ENCODE peak calls at places on chromosomes 1 and 21, in four cellular contexts. N is H9, T is H1, F is IMR-90. P is an unnamed sample.
A peak's percentile ranks its signal among the peaks of the same experiment; 100 is the strongest.

GRCh38 chr1:14323665-14324630 is 274.5 kb upstream of the KAZN start:
- DNase-seq in T (no peak), F (no peak), N (no peak), P (no peak)

GRCh38 chr1:175145899-175146298 is 46.7 kb downstream of the KIAA0040 start:
- DNase-seq in T (no peak), F (no peak), N (no peak), P (no peak)

GRCh38 chr1:182391028-182391361 is 595 bp downstream of the GLUL start:
- DNase-seq in T (no peak), F (no peak), N (no peak), P (no peak)

GRCh38 chr1:229023651-229024295 is 247.1 kb upstream of the RAB4A start:
- DNase-seq in N (no peak), T (no peak), F (no peak), P (no peak)

GRCh38 chr1:53508991-53509663 is 49.9 kb downstream of the DMRTB1 start:
- DNase-seq in F (peak; percentile 56), T (no peak), N (no peak), P (no peak)

GRCh38 chr1:27004471-27005165 is 8.0 kb downstream of the TENT5B start:
- DNase-seq in F (peak; percentile 67), N (peak; percentile 72), T (no peak), P (peak; percentile 27)

GRCh38 chr1:158203693-158204457 is 23.2 kb downstream of the CD1D start:
- DNase-seq in T (no peak), F (peak; percentile 76), N (no peak), P (peak; percentile 69)

GRCh38 chr1:150551784-150552691 is 2.8 kb downstream of the ADAMTSL4 start:
- DNase-seq in T (no peak), F (peak; percentile 92), N (peak; percentile 46), P (peak; percentile 77)

GRCh38 chr1:43706598-43707190 is 642 bp upstream of the ST3GAL3 start:
- DNase-seq in F (no peak), N (peak; percentile 72), T (peak; percentile 17), P (peak; percentile 81)

GRCh38 chr1:22132517-22133235 is 10.2 kb downstream of the WNT4 start:
- DNase-seq in N (no peak), T (no peak), F (peak; percentile 71), P (no peak)

GRCh38 chr21:10430007-10430406 is 91.4 kb upstream of the TPTE start:
- DNase-seq in F (no peak), N (no peak), T (no peak), P (no peak)

GRCh38 chr1:116374340-116375164 is 1.5 kb downstream of the ATP1A1 start:
- DNase-seq in F (no peak), N (peak; percentile 33), T (no peak), P (peak; percentile 31)

GRCh38 chr1:151157067-151157531 is 650 bp downstream of the TNFAIP8L2 start:
- DNase-seq in F (no peak), N (no peak), T (no peak), P (no peak)

GRCh38 chr1:231395051-231395995 is 26.8 kb downstream of the EGLN1 start:
- DNase-seq in F (peak; percentile 98), T (no peak), N (no peak), P (peak; percentile 90)

GRCh38 chr1:95023399-95024050 is 49.2 kb downstream of the ALG14 start:
- DNase-seq in N (no peak), T (no peak), F (peak; percentile 96), P (no peak)

GRCh38 chr1:184533915-184534314 is 147.1 kb downstream of the C1orf21 start:
- DNase-seq in F (no peak), N (no peak), T (no peak), P (no peak)

GRCh38 chr1:77265180-77265579 is 16.6 kb upstream of the AK5 start:
- DNase-seq in F (no peak), N (no peak), T (no peak), P (peak; percentile 15)

GRCh38 chr1:110106013-110106941 is 6.0 kb upstream of the UBL4B start:
- DNase-seq in T (peak; percentile 51), F (peak; percentile 69), N (peak; percentile 93), P (peak; percentile 87)

GRCh38 chr1:113657556-113658063 is 101.7 kb downstream of the PHTF1 start:
- DNase-seq in T (no peak), N (no peak), F (no peak), P (no peak)

GRCh38 chr1:187838335-187839293 is 1009.9 kb downstream of the PLA2G4A start:
- DNase-seq in F (no peak), N (no peak), T (no peak), P (peak; percentile 76)

GRCh38 chr1:23393706-23394105 is 24.1 kb upstream of the ZNF436 start:
- DNase-seq in T (no peak), F (peak; percentile 76), N (no peak), P (no peak)

GRCh38 chr1:243924188-243924587 is 74.1 kb upstream of the AKT3 start:
- DNase-seq in T (no peak), F (peak; percentile 67), N (no peak), P (peak; percentile 92)

GRCh38 chr1:179017383-179018326 is 8.0 kb upstream of the FAM20B start:
- DNase-seq in T (no peak), N (no peak), F (no peak), P (no peak)

GRCh38 chr1:20887269-20887668 is 100.2 kb upstream of the HP1BP3 start:
- DNase-seq in N (no peak), F (no peak), T (no peak), P (no peak)

GRCh38 chr1:51569284-51570062 is 47.4 kb upstream of the OSBPL9 start:
- DNase-seq in T (peak; percentile 44), F (peak; percentile 82), N (peak; percentile 29), P (peak; percentile 97)

GRCh38 chr1:107076846-107077245 is 20.4 kb downstream of the PRMT6 start:
- DNase-seq in F (peak; percentile 79), T (peak; percentile 10), N (no peak), P (peak; percentile 72)

GRCh38 chr1:110216116-110216515 is 6.0 kb downstream of the KCNC4 start:
- DNase-seq in T (no peak), N (no peak), F (no peak), P (no peak)

GRCh38 chr1:8418301-8418700 is 100.4 kb downstream of the SLC45A1 start:
- DNase-seq in F (no peak), N (no peak), T (no peak), P (no peak)

DNA sequence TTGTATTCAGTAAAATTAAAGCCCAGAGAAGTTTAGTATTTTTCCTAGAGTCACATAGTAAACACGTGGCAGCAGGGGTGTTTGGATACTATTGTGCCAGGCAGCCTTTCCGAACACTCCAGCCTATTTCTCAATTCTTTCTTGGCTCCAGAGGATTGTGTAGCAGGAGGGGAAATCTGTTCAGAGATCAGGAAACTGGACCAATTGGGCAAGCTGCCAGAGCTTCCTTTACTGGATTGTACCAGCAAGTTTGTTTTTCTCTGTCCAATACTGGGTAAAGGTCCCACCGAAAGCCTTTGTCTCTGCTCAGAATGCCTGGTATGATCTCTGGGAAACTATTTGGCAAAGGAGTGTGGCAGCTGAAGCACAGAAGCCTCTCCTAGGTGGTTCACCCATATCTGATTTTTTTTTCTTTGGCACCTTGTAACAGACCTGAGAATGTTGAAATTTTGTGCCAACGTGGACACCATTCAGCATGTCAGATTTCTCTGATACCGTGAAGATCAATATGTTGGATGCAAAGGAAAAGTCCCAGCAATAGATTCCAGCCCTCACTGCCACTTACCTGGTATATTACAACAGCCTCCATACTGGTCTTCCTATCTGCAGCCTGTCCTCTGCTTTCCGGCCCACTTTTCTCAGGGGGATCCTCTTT is 126.2 kb downstream of the FGGY start:
- DNase-seq in T (no peak), F (no peak), N (no peak), P (no peak)
- H4K8ac ChIP-seq in T (no peak overlapping the region), F (no peak overlapping the region), N (no peak overlapping the region), P (no peak overlapping the region)

GRCh38 chr1:226974544-226975258 is 34.6 kb downstream of the COQ8A start:
- DNase-seq in N (peak; percentile 17), T (no peak), F (no peak), P (no peak)

GRCh38 chr1:226976671-226977287 is 36.7 kb downstream of the COQ8A start:
- DNase-seq in N (no peak), T (no peak), F (no peak), P (no peak)

GRCh38 chr1:226977288-226977972 is 37.3 kb downstream of the COQ8A start:
- DNase-seq in T (no peak), N (no peak), F (no peak), P (no peak)

GRCh38 chr1:226975259-226975908 is 35.3 kb downstream of the COQ8A start:
- DNase-seq in N (peak; percentile 14), F (no peak), T (no peak), P (no peak)

GRCh38 chr1:226975909-226976670 is 36.0 kb downstream of the COQ8A start:
- DNase-seq in N (no peak), F (no peak), T (no peak), P (no peak)
- H4K5ac ChIP-seq in N (no peak overlapping the region), F (no peak overlapping the region), T (no peak overlapping the region), P (no peak overlapping the region)

GRCh38 chr1:221993444-221993948 is 251.6 kb upstream of the DUSP10 start:
- DNase-seq in F (no peak), N (no peak), T (no peak), P (peak; percentile 46)

GRCh38 chr1:221991221-221991620 is 249.3 kb upstream of the DUSP10 start:
- DNase-seq in T (no peak), F (peak; percentile 67), N (no peak), P (no peak)

GRCh38 chr1:221994939-221995338 is 253.1 kb upstream of the DUSP10 start:
- DNase-seq in T (no peak), N (no peak), F (peak; percentile 97), P (no peak)

GRCh38 chr1:221992427-221992826 is 250.5 kb upstream of the DUSP10 start:
- DNase-seq in F (no peak), N (no peak), T (no peak), P (no peak)

GRCh38 chr1:221994274-221994698 is 252.4 kb upstream of the DUSP10 start:
- DNase-seq in N (no peak), F (peak; percentile 85), T (no peak), P (no peak)
- H3K18ac ChIP-seq in N (no peak overlapping the region), F (peak overlapping the region; percentile 99), T (no peak overlapping the region), P (no peak overlapping the region)

DNA sequence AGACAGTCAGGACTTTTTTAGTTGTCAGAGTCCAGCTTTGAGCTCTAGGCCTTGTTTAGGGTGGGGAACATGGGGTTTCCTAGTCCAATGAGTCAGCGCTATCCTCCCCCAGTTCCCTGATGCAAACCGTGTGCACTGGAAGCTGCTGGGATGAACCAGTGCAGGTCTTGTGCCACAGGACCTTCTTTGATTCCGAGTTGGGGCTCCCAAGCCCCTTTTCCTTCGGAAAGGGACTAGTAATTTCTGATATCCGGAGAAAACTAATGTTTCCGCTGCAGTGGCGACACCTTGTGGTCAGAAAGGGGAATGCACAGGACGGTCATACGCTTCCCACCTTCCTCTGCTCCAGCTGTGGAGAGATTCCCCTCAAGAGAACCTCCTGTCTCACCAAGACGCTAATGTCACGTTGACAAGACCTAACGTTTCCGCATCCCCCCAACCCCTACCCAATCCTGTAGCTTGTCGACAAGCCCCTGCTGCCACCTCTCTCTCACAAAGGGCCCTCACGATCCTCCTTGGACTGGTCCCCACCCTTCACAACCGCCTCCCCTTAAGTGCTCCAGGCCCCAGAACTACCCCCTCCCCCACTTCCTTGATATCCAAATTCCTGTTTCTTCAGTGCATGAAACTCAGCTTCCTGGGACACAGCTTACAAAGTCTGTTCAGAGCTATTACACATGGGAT is 31.0 kb downstream of the GPA33 start:
- DNase-seq in T (peak; percentile 77), F (peak; percentile 45), N (peak; percentile 83), P (peak; percentile 88)
- H4K8ac ChIP-seq in T (peak overlapping the region; percentile 86), F (no peak overlapping the region), N (no peak overlapping the region), P (no peak overlapping the region)

P was measured in mesendoderm.